ENCODE peak calls at places on chromosomes 12 and 14, in six cellular contexts. One of them, this sample, is unnamed.
A peak's percentile ranks its signal among the peaks of the same experiment; 100 is the strongest.

GRCh38 chr14:60327447-60328331 is 78.7 kb downstream of the PPM1A start:
- DNase-seq in NCI-H510A treated with DMSO at 0.1 percent for 48 hours: peak; percentile 77
- DNase-seq in MV-4-11: peak; percentile 59
- DNase-seq in lung microvascular endothelial cell: no peak
- DNase-seq in psoas muscle: peak; percentile 85
- DNase-seq in posterior cingulate gyrus: peak; percentile 45
- DNase-seq in this sample: peak; percentile 10

GRCh38 chr14:54395284-54395683 is 1.5 kb upstream of the CDKN3 start:
- DNase-seq in NCI-H510A treated with DMSO at 0.1 percent for 48 hours: no peak
- DNase-seq in psoas muscle: no peak
- DNase-seq in MV-4-11: no peak
- DNase-seq in lung microvascular endothelial cell: no peak
- DNase-seq in posterior cingulate gyrus: no peak
- DNase-seq in this sample: no peak

GRCh38 chr14:20388159-20388558 is 25.1 kb downstream of the TEP1 start:
- DNase-seq in MV-4-11: no peak
- DNase-seq in psoas muscle: no peak
- DNase-seq in posterior cingulate gyrus: no peak
- DNase-seq in lung microvascular endothelial cell: no peak
- DNase-seq in NCI-H510A treated with DMSO at 0.1 percent for 48 hours: no peak
- DNase-seq in this sample: no peak

GRCh38 chr14:53683229-53683628 is 273.4 kb downstream of the BMP4 start:
- DNase-seq in lung microvascular endothelial cell: no peak
- DNase-seq in MV-4-11: no peak
- DNase-seq in NCI-H510A treated with DMSO at 0.1 percent for 48 hours: no peak
- DNase-seq in posterior cingulate gyrus: no peak
- DNase-seq in psoas muscle: no peak
- DNase-seq in this sample: no peak

GRCh38 chr12:27123642-27124041 is 41.3 kb upstream of the C12orf71 start:
- DNase-seq in lung microvascular endothelial cell: peak; percentile 59
- DNase-seq in NCI-H510A treated with DMSO at 0.1 percent for 48 hours: peak; percentile 4
- DNase-seq in MV-4-11: peak; percentile 25
- DNase-seq in posterior cingulate gyrus: no peak
- DNase-seq in psoas muscle: no peak
- DNase-seq in this sample: peak; percentile 72

GRCh38 chr12:51389302-51389999 is 1.8 kb downstream of the GALNT6 start:
- DNase-seq in lung microvascular endothelial cell: peak; percentile 67
- DNase-seq in psoas muscle: no peak
- DNase-seq in posterior cingulate gyrus: no peak
- DNase-seq in MV-4-11: peak; percentile 22
- DNase-seq in NCI-H510A treated with DMSO at 0.1 percent for 48 hours: no peak
- DNase-seq in this sample: peak; percentile 65

GRCh38 chr14:33647385-33647786 is 303.5 kb downstream of the EGLN3 start:
- DNase-seq in psoas muscle: no peak
- DNase-seq in MV-4-11: no peak
- DNase-seq in NCI-H510A treated with DMSO at 0.1 percent for 48 hours: no peak
- DNase-seq in lung microvascular endothelial cell: peak; percentile 95
- DNase-seq in posterior cingulate gyrus: no peak
- DNase-seq in this sample: no peak

GRCh38 chr14:88948199-88948598 is 123.7 kb downstream of the TTC8 start:
- DNase-seq in lung microvascular endothelial cell: no peak
- DNase-seq in NCI-H510A treated with DMSO at 0.1 percent for 48 hours: no peak
- DNase-seq in posterior cingulate gyrus: no peak
- DNase-seq in MV-4-11: no peak
- DNase-seq in psoas muscle: no peak
- DNase-seq in this sample: peak; percentile 1

GRCh38 chr12:22215467-22216253 is 118.8 kb downstream of the ST8SIA1 start:
- DNase-seq in NCI-H510A treated with DMSO at 0.1 percent for 48 hours: no peak
- DNase-seq in psoas muscle: no peak
- DNase-seq in MV-4-11: peak; percentile 42
- DNase-seq in lung microvascular endothelial cell: no peak
- DNase-seq in posterior cingulate gyrus: no peak
- DNase-seq in this sample: no peak

GRCh38 chr12:112122823-112123690 is 2.3 kb upstream of the TRAFD1 start:
- DNase-seq in posterior cingulate gyrus: no peak
- DNase-seq in psoas muscle: no peak
- DNase-seq in NCI-H510A treated with DMSO at 0.1 percent for 48 hours: no peak
- DNase-seq in lung microvascular endothelial cell: peak; percentile 17
- DNase-seq in MV-4-11: no peak
- DNase-seq in this sample: peak; percentile 71

GRCh38 chr12:95473440-95473946 is 459 bp upstream of the METAP2 start:
- DNase-seq in posterior cingulate gyrus: peak; percentile 10
- DNase-seq in lung microvascular endothelial cell: peak; percentile 64
- DNase-seq in NCI-H510A treated with DMSO at 0.1 percent for 48 hours: peak; percentile 70
- DNase-seq in MV-4-11: peak; percentile 48
- DNase-seq in psoas muscle: no peak
- DNase-seq in this sample: peak; percentile 78

GRCh38 chr12:96985515-96986362 is 78.7 kb downstream of the NEDD1 start:
- DNase-seq in NCI-H510A treated with DMSO at 0.1 percent for 48 hours: no peak
- DNase-seq in lung microvascular endothelial cell: peak; percentile 26
- DNase-seq in psoas muscle: peak; percentile 47
- DNase-seq in MV-4-11: no peak
- DNase-seq in posterior cingulate gyrus: peak; percentile 14
- DNase-seq in this sample: peak; percentile 24

GRCh38 chr14:89255852-89256251 is 161.2 kb downstream of the FOXN3 start:
- DNase-seq in lung microvascular endothelial cell: no peak
- DNase-seq in posterior cingulate gyrus: no peak
- DNase-seq in psoas muscle: peak; percentile 64
- DNase-seq in NCI-H510A treated with DMSO at 0.1 percent for 48 hours: no peak
- DNase-seq in MV-4-11: no peak
- DNase-seq in this sample: no peak

GRCh38 chr12:127829974-127830543 is 436.9 kb upstream of the TMEM132C start:
- DNase-seq in MV-4-11: no peak
- DNase-seq in lung microvascular endothelial cell: no peak
- DNase-seq in NCI-H510A treated with DMSO at 0.1 percent for 48 hours: no peak
- DNase-seq in psoas muscle: no peak
- DNase-seq in posterior cingulate gyrus: no peak
- DNase-seq in this sample: no peak

GRCh38 chr12:14893471-14894250 is 8.0 kb upstream of the MGP start:
- DNase-seq in MV-4-11: no peak
- DNase-seq in posterior cingulate gyrus: no peak
- DNase-seq in NCI-H510A treated with DMSO at 0.1 percent for 48 hours: no peak
- DNase-seq in psoas muscle: no peak
- DNase-seq in lung microvascular endothelial cell: peak; percentile 48
- DNase-seq in this sample: no peak

GRCh38 chr14:105925615-105926414 is 399.4 kb downstream of the TMEM121 start:
- DNase-seq in NCI-H510A treated with DMSO at 0.1 percent for 48 hours: no peak
- DNase-seq in MV-4-11: no peak
- DNase-seq in lung microvascular endothelial cell: no peak
- DNase-seq in posterior cingulate gyrus: no peak
- DNase-seq in psoas muscle: peak; percentile 33
- DNase-seq in this sample: no peak

GRCh38 chr12:25014961-25015360 is 66.1 kb upstream of the BCAT1 start:
- DNase-seq in posterior cingulate gyrus: no peak
- DNase-seq in MV-4-11: no peak
- DNase-seq in lung microvascular endothelial cell: no peak
- DNase-seq in NCI-H510A treated with DMSO at 0.1 percent for 48 hours: no peak
- DNase-seq in psoas muscle: no peak
- DNase-seq in this sample: no peak

GRCh38 chr12:108861878-108862587 is 4.7 kb upstream of the SSH1 start:
- DNase-seq in NCI-H510A treated with DMSO at 0.1 percent for 48 hours: no peak
- DNase-seq in lung microvascular endothelial cell: peak; percentile 25
- DNase-seq in psoas muscle: no peak
- DNase-seq in posterior cingulate gyrus: no peak
- DNase-seq in MV-4-11: peak; percentile 93
- DNase-seq in this sample: peak; percentile 88

GRCh38 chr12:33988888-33989287 is 33.4 kb upstream of the ALG10 start:
- DNase-seq in posterior cingulate gyrus: no peak
- DNase-seq in MV-4-11: no peak
- DNase-seq in NCI-H510A treated with DMSO at 0.1 percent for 48 hours: no peak
- DNase-seq in psoas muscle: no peak
- DNase-seq in lung microvascular endothelial cell: peak; percentile 67
- DNase-seq in this sample: no peak

GRCh38 chr14:22656945-22657711 is 13.0 kb upstream of the OR6J1 start:
- DNase-seq in lung microvascular endothelial cell: peak; percentile 43
- DNase-seq in NCI-H510A treated with DMSO at 0.1 percent for 48 hours: no peak
- DNase-seq in MV-4-11: no peak
- DNase-seq in psoas muscle: no peak
- DNase-seq in posterior cingulate gyrus: no peak
- DNase-seq in this sample: no peak

GRCh38 chr14:66490143-66491111 is 4.3 kb downstream of the CCDC196 start:
- DNase-seq in posterior cingulate gyrus: no peak
- DNase-seq in NCI-H510A treated with DMSO at 0.1 percent for 48 hours: no peak
- DNase-seq in MV-4-11: peak; percentile 10
- DNase-seq in psoas muscle: no peak
- DNase-seq in lung microvascular endothelial cell: no peak
- DNase-seq in this sample: no peak

GRCh38 chr14:88384653-88385205 is 728 bp upstream of the SPATA7 start:
- DNase-seq in lung microvascular endothelial cell: no peak
- DNase-seq in posterior cingulate gyrus: no peak
- DNase-seq in MV-4-11: peak; percentile 28
- DNase-seq in NCI-H510A treated with DMSO at 0.1 percent for 48 hours: no peak
- DNase-seq in psoas muscle: no peak
- DNase-seq in this sample: no peak

GRCh38 chr14:100899841-100900771 is 3.4 kb downstream of the RTL1 start:
- DNase-seq in NCI-H510A treated with DMSO at 0.1 percent for 48 hours: peak; percentile 72
- DNase-seq in posterior cingulate gyrus: no peak
- DNase-seq in MV-4-11: no peak
- DNase-seq in lung microvascular endothelial cell: no peak
- DNase-seq in psoas muscle: no peak
- DNase-seq in this sample: no peak

GRCh38 chr12:54258286-54258685 is 21.6 kb downstream of the CBX5 start:
- DNase-seq in NCI-H510A treated with DMSO at 0.1 percent for 48 hours: no peak
- DNase-seq in posterior cingulate gyrus: no peak
- DNase-seq in psoas muscle: no peak
- DNase-seq in MV-4-11: no peak
- DNase-seq in lung microvascular endothelial cell: peak; percentile 11
- DNase-seq in this sample: no peak